ENCODE peak calls at places on chromosomes 5 and 9, in seven cellular contexts. P, Y, N, I, O, V and U are unnamed samples.

GRCh38 chr5:72280655-72281069 is 39.4 kb downstream of the MRPS27 start:
- DNase-seq in O (no peak), I (no peak), V (no peak), P (no peak), Y (no peak), N (peak), U (peak)

GRCh38 chr5:35742006-35742405 is 114.7 kb upstream of the IL7R start:
- DNase-seq in V (no peak), I (no peak), Y (no peak), P (no peak), O (no peak), N (no peak), U (no peak)

GRCh38 chr9:130254753-130255637 is 10.6 kb upstream of the HMCN2 start:
- DNase-seq in Y (no peak), V (no peak), N (no peak), I (peak), O (no peak), P (peak), U (no peak)

GRCh38 chr9:133528887-133529262 is 4.1 kb upstream of the MYMK start:
- DNase-seq in Y (no peak), P (no peak), V (no peak), O (no peak), I (no peak), N (no peak), U (no peak)

GRCh38 chr9:2711716-2712115 is 5.6 kb upstream of the KCNV2 start:
- DNase-seq in N (no peak), I (no peak), V (no peak), Y (no peak), O (no peak), P (no peak), U (no peak)

GRCh38 chr5:133480366-133480765 is 132.0 kb downstream of the FSTL4 start:
- DNase-seq in V (no peak), N (no peak), O (no peak), Y (no peak), P (no peak), I (no peak), U (no peak)

GRCh38 chr5:157665467-157666085 is 5.8 kb upstream of the C5orf52 start:
- DNase-seq in P (no peak), V (no peak), I (no peak), Y (no peak), O (no peak), N (peak), U (peak)

GRCh38 chr9:136859821-136860269 is 6.3 kb downstream of the EDF1 start:
- DNase-seq in Y (no peak), P (no peak), O (no peak), V (no peak), N (no peak), I (no peak), U (no peak)

GRCh38 chr9:128282500-128282899 is 6.4 kb downstream of the SWI5 start:
- DNase-seq in I (no peak), O (no peak), N (peak), Y (no peak), V (no peak), P (no peak), U (no peak)

GRCh38 chr9:114486205-114486963 is 18.9 kb downstream of the WHRN start:
- DNase-seq in O (no peak), P (no peak), I (no peak), V (no peak), N (no peak), Y (no peak), U (no peak)

GRCh38 chr5:122424211-122424610 is 112.2 kb downstream of the SNCAIP start:
- DNase-seq in I (no peak), N (no peak), V (no peak), O (no peak), P (no peak), Y (no peak), U (no peak)

GRCh38 chr5:5221731-5222130 is 81.6 kb downstream of the ADAMTS16 start:
- DNase-seq in N (no peak), Y (no peak), V (no peak), I (no peak), P (no peak), O (no peak), U (no peak)

GRCh38 chr9:135329571-135330306 is 149.8 kb upstream of the PPP1R26 start:
- DNase-seq in Y (no peak), P (no peak), I (peak), N (no peak), O (peak), V (no peak), U (no peak)

GRCh38 chr9:21096172-21096900 is 18.6 kb upstream of the IFNB1 start:
- DNase-seq in P (no peak), N (peak), I (no peak), O (no peak), Y (no peak), V (no peak), U (peak)

GRCh38 chr9:134689320-134690181 is 47.9 kb downstream of the COL5A1 start:
- DNase-seq in O (peak), P (peak), I (peak), Y (no peak), V (peak), N (peak), U (peak)

GRCh38 chr9:3760031-3760430 is 234.2 kb upstream of the RFX3 start:
- DNase-seq in O (peak), V (no peak), Y (no peak), I (no peak), N (no peak), P (no peak), U (peak)

DNA sequence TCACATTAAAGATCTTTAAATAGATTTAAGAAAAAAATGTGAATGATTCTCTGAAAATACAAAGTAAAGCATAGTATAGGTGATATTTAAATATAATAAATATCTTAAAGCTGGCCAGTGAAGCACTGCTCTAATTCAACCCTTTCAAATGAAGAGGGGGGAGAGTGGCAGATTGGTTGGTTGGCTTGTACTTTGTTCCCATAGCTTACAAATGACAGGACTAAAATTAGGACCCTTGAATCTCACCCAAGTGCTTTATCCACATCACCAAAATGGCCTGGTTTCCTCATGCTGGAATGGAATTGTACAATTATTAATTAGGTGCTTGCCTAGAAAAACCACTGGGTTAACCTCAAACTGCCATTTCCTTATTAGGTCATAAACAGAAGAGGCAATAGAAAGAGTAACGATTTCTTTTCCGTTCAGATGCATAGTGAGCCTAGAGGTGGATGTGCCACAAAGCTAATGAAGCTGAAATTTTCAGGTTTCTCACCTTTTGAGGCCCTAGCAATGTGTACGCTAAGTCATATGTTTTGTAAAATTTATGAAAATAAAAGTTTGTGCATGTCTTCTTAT is 354.5 kb upstream of the CDH6 start:
- DNase-seq in O (no peak), V (peak), I (no peak), N (no peak), P (no peak), Y (no peak), U (no peak)
- TF ChIP-seq CTCF in O (no peak), V (no peak), I (no peak), N (no peak), P (no peak), Y (no peak), U (no peak)

GRCh38 chr5:141383345-141383744 is 803 bp downstream of the PCDHGA7 start:
- DNase-seq in N (no peak), I (no peak), V (no peak), P (no peak), O (no peak), Y (no peak), U (no peak)

GRCh38 chr5:141388661-141389060 is 1.2 kb downstream of the PCDHGB4 start:
- DNase-seq in O (no peak), P (no peak), N (no peak), V (no peak), Y (no peak), I (no peak), U (no peak)

GRCh38 chr5:141384471-141385267 is 2.1 kb downstream of the PCDHGA7 start:
- DNase-seq in Y (no peak), O (no peak), P (no peak), N (no peak), I (no peak), V (no peak), U (no peak)

DNA sequence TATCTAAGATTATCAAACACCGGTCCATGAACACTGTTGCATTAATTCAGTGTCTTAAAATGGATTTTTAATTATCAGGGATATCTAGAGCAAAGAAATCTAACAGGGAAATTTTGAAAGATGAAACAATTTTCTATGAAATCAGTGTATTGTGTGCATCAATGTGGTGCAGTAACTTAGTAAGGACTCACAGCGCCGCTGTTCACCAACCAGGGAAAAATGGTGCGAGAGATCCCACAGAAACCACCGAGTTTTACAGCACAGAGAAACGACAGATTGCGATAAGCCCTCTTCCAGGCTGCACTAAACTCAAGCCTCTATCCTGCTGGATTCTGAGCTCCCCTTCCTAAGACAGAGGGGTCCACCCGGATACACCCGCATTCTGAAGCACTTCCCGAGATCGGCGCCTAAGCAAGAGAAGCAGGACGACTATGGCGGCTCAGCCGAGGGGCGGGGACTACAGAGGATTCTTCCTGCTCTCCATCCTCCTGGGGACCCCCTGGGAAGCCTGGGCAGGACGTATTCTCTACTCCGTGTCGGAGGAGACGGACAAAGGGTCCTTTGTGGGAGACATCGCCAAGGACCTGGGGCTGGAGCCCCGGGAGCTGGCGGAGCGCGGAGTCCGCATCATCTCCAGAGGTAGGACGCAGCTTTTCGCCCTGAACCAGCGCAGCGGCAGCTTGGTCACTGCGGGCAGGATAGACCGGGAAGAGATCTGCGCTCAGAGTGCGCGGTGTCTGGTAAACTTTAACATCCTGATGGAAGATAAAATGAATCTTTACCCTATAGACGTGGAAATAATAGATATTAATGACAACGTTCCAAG is at the start of gene PCDHGA7:
- DNase-seq in P (no peak), Y (no peak), O (no peak), V (no peak), I (no peak), N (peak), U (no peak)
- TF ChIP-seq CTCF in P (no peak), Y (peak), O (no peak), V (no peak), I (no peak), N (peak), U (peak)

GRCh38 chr9:122860319-122861142 is 32.1 kb upstream of the PDCL start:
- DNase-seq in P (no peak), V (no peak), Y (no peak), O (no peak), I (no peak), N (no peak), U (no peak)

GRCh38 chr9:122857810-122858209 is 29.4 kb upstream of the PDCL start:
- DNase-seq in N (no peak), V (no peak), O (no peak), P (no peak), Y (no peak), I (no peak), U (no peak)
- TF ChIP-seq CTCF in N (no peak), V (no peak), O (no peak), P (no peak), Y (no peak), I (no peak), U (no peak)

GRCh38 chr5:154858251-154858971 is at the start of gene CNOT8:
- DNase-seq in V (peak), N (peak), Y (peak), O (peak), I (peak), P (peak), U (peak)
- TF ChIP-seq CTCF in V (no peak), N (no peak), Y (no peak), O (no peak), I (no peak), P (no peak), U (no peak)

GRCh38 chr5:40914835-40915234 is 5.5 kb downstream of the C7 start:
- DNase-seq in I (no peak), V (no peak), Y (no peak), P (no peak), N (peak), O (no peak), U (peak)

GRCh38 chr5:40911278-40911677 is 2.0 kb downstream of the C7 start:
- DNase-seq in I (no peak), N (peak), P (no peak), O (no peak), V (peak), Y (no peak), U (no peak)

GRCh38 chr5:40915341-40915926 is 6.1 kb downstream of the C7 start:
- DNase-seq in N (peak), P (no peak), Y (no peak), V (no peak), O (no peak), I (no peak), U (no peak)

GRCh38 chr5:40916213-40916612 is 6.9 kb downstream of the C7 start:
- DNase-seq in I (no peak), V (no peak), O (no peak), N (peak), P (no peak), Y (no peak), U (no peak)
- TF ChIP-seq CTCF in I (no peak), V (no peak), O (no peak), N (no peak), P (no peak), Y (no peak), U (no peak)

GRCh38 chr5:81513982-81514381 is 120.0 kb upstream of the ACOT12 start:
- DNase-seq in Y (no peak), I (no peak), P (no peak), N (peak), V (no peak), O (no peak), U (peak)
- TF ChIP-seq CTCF in Y (no peak), I (no peak), P (no peak), N (peak), V (peak), O (no peak), U (peak)